ENCODE peak calls at places on chromosomes 16 and 17, in six cellular contexts. X is tibial nerve, W is spleen, M is HCT116, Q is heart right ventricle, Z is psoas muscle. J is an unnamed sample. For H3K27me3, the result is how much of the 10 kb centered on the place peaks cover.

GRCh38 chr17:61234102-61234750 is 165.4 kb upstream of the TBX2 start:
- DNase-seq in X (no peak), W (no peak), M (no peak), Q (no peak), Z (no peak), J (no peak)

GRCh38 chr17:42659079-42659931 is at the start of gene TUBG2:
- DNase-seq in X (peak), W (peak), M (peak), Q (peak), Z (peak), J (no peak)

GRCh38 chr17:35743911-35744328 is 9.1 kb downstream of the GAS2L2 start:
- DNase-seq in X (no peak), W (no peak), M (no peak), Q (no peak), Z (no peak), J (no peak)

GRCh38 chr17:13462161-13462560 is 139.6 kb downstream of the HS3ST3A1 start:
- DNase-seq in X (no peak), W (no peak), M (no peak), Q (no peak), Z (no peak), J (no peak)

GRCh38 chr17:57687642-57688041 is 57.5 kb downstream of the CCDC182 start:
- DNase-seq in X (no peak), W (no peak), M (no peak), Q (no peak), Z (no peak), J (no peak)

GRCh38 chr16:1137604-1138003 is 15.3 kb upstream of the CACNA1H start:
- DNase-seq in X (no peak), W (no peak), M (no peak), Q (no peak), Z (no peak), J (no peak)

GRCh38 chr17:28551421-28552186 is 820 bp downstream of the UNC119 start:
- DNase-seq in X (no peak), W (peak), M (no peak), Q (no peak), Z (no peak), J (no peak)

GRCh38 chr16:74700206-74701040 is at the start of gene MLKL:
- DNase-seq in X (peak), W (peak), M (peak), Q (peak), Z (peak), J (peak)

GRCh38 chr17:50767446-50767845 is at the start of gene ANKRD40CL:
- DNase-seq in X (no peak), W (peak), M (no peak), Q (no peak), Z (no peak), J (no peak)

GRCh38 chr17:50765454-50766221 is 1.7 kb downstream of the ANKRD40CL start:
- DNase-seq in X (no peak), W (peak), M (no peak), Q (no peak), Z (peak), J (no peak)

GRCh38 chr17:50768348-50768761 is 1.0 kb upstream of the ANKRD40CL start:
- DNase-seq in X (no peak), W (peak), M (peak), Q (no peak), Z (no peak), J (no peak)

GRCh38 chr17:50766222-50767023 is 895 bp downstream of the ANKRD40CL start:
- DNase-seq in X (no peak), W (peak), M (no peak), Q (no peak), Z (peak), J (no peak)

DNA sequence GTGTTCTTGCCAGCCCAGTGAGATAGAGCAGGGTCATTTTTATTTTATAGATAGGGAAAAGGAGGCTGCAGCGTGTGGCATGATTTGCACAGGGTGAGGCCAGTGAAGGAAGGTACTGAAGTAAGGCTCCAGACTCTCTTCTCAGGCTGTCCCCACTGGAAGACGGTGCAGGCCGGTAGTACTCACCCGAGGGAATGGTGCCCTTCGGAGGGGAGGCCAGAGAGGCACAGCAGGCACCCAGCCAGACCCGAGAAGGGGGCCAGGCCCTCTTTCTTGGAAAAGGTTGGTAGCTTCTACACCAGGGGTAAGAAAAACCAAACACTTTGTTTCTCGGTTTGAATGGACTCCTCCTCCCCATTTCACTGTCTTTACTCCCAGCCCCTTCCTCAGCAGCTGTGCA is 288 bp downstream of the ANKRD40CL start:
- DNase-seq in X (no peak), W (peak), M (no peak), Q (no peak), Z (peak), J (no peak)
- H3K4me3 ChIP-seq in X (no peak), W (no peak), M (no peak), Q (no peak), Z (no peak), J (no peak)

DNA sequence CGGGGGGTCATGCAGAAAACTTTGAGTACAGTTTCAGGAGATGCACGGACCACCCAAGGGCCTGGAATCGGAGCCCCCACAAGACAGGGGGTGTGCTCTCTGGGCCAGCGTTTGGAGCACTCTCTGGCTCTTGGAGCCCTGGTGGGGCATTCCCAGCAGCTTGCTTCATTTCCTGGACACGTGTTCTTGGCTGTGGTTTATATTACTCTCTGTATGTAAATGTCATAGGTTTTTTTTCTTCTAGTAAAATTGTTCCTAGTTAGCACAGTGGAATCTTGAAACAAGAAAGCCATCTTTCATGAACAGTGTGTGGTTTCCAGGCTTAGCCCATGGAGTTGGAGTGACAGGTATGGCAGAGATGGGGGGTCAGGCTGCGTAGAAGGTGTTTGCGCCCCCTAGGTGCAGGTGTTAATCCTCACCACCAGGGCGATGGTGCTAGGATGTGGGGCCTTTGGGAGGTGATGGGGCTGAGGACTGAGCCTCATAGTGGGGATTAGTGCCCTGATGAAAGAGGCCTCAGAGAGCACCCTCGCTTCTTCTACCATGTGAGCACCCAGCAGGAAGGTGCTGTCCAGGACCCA is 79.8 kb downstream of the JPH3 start:
- DNase-seq in X (no peak), W (no peak), M (peak), Q (no peak), Z (no peak), J (no peak)
- TF ChIP-seq CTCF in X (no peak), W (peak), M (peak), Q (no peak), Z (no peak), J (peak)

GRCh38 chr17:79412110-79412509 is 198.7 kb downstream of the RBFOX3 start:
- DNase-seq in X (no peak), W (no peak), M (no peak), Q (no peak), Z (no peak), J (no peak)
- H3K27me3 ChIP-seq in X (half or more), W (under half), M (half or more), Q (half or more), Z (half or more), J (under half)

DNA sequence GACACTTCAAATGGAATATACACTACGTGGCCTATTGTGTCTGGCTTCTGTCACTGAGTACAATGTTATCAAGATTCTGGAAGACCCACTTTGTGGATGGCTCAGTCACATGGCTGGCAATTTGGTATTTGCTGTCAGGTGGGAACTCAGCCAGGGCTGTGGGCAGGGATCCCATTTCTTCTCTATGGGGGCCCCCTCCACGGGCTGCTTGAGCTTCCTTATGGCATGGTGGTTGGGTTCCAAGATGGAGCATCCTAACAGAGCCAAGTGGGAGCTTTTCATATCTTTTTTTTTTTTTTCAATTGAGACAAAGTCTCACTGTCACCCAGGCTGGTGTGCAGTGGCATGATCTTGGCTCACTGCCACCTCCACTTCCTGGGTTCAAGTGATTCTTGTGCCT is 18.0 kb upstream of the CEP20 start:
- DNase-seq in X (no peak), W (no peak), M (no peak), Q (no peak), Z (no peak), J (no peak)
- H3K4me3 ChIP-seq in X (no peak), W (no peak), M (no peak), Q (no peak), Z (no peak), J (no peak)

GRCh38 chr16:2473999-2474876 is 689 bp upstream of the TBC1D24 start:
- DNase-seq in X (no peak), W (peak), M (no peak), Q (peak), Z (peak), J (no peak)
- TF ChIP-seq CTCF in X (peak), W (peak), M (no peak), Q (peak), Z (peak), J (peak)